ENCODE peak calls at places on chromosomes 5 and 9, in six cellular contexts. One of them, this sample, is unnamed.

GRCh38 chr5:12840972-12841371 is 936.7 kb upstream of the CTNND2 start:
- DNase-seq in T-helper 17 cell: no peak
- DNase-seq in NCI-H2171: no peak
- DNase-seq in cardiac muscle cell: no peak
- DNase-seq in HCT116: no peak
- DNase-seq in activated CD4-positive, alpha-beta T cell treated with anti-CD3 and anti-CD28 coated beads, Interleukin-2, amount 10 ng/mL, durations not matched to agents 7 days and 5 days: no peak
- DNase-seq in this sample: no peak

GRCh38 chr5:122316652-122317051 is 4.6 kb downstream of the SNCAIP start:
- DNase-seq in T-helper 17 cell: no peak
- DNase-seq in NCI-H2171: no peak
- DNase-seq in cardiac muscle cell: no peak
- DNase-seq in HCT116: no peak
- DNase-seq in activated CD4-positive, alpha-beta T cell treated with anti-CD3 and anti-CD28 coated beads, Interleukin-2, amount 10 ng/mL, durations not matched to agents 7 days and 5 days: no peak
- DNase-seq in this sample: no peak

GRCh38 chr9:35340046-35340445 is 149.9 kb upstream of the RUSC2 start:
- DNase-seq in T-helper 17 cell: no peak
- DNase-seq in NCI-H2171: no peak
- DNase-seq in cardiac muscle cell: no peak
- DNase-seq in HCT116: no peak
- DNase-seq in activated CD4-positive, alpha-beta T cell treated with anti-CD3 and anti-CD28 coated beads, Interleukin-2, amount 10 ng/mL, durations not matched to agents 7 days and 5 days: no peak
- DNase-seq in this sample: no peak

GRCh38 chr5:141567513-141568117 is 51.2 kb downstream of the DIAPH1 start:
- DNase-seq in T-helper 17 cell: no peak
- DNase-seq in NCI-H2171: no peak
- DNase-seq in cardiac muscle cell: peak; percentile 29
- DNase-seq in HCT116: no peak
- DNase-seq in activated CD4-positive, alpha-beta T cell treated with anti-CD3 and anti-CD28 coated beads, Interleukin-2, amount 10 ng/mL, durations not matched to agents 7 days and 5 days: no peak
- DNase-seq in this sample: no peak

GRCh38 chr5:1445895-1446601 is 808 bp upstream of the SLC6A3 start:
- DNase-seq in T-helper 17 cell: no peak
- DNase-seq in NCI-H2171: no peak
- DNase-seq in cardiac muscle cell: no peak
- DNase-seq in HCT116: no peak
- DNase-seq in activated CD4-positive, alpha-beta T cell treated with anti-CD3 and anti-CD28 coated beads, Interleukin-2, amount 10 ng/mL, durations not matched to agents 7 days and 5 days: no peak
- DNase-seq in this sample: no peak

GRCh38 chr5:169037478-169037877 is 263.5 kb downstream of the SLIT3 start:
- DNase-seq in T-helper 17 cell: no peak
- DNase-seq in NCI-H2171: no peak
- DNase-seq in cardiac muscle cell: peak; percentile 61
- DNase-seq in HCT116: no peak
- DNase-seq in activated CD4-positive, alpha-beta T cell treated with anti-CD3 and anti-CD28 coated beads, Interleukin-2, amount 10 ng/mL, durations not matched to agents 7 days and 5 days: no peak
- DNase-seq in this sample: no peak

GRCh38 chr5:172854451-172854871 is 20.4 kb downstream of the ERGIC1 start:
- DNase-seq in T-helper 17 cell: no peak
- DNase-seq in NCI-H2171: no peak
- DNase-seq in cardiac muscle cell: no peak
- DNase-seq in HCT116: no peak
- DNase-seq in activated CD4-positive, alpha-beta T cell treated with anti-CD3 and anti-CD28 coated beads, Interleukin-2, amount 10 ng/mL, durations not matched to agents 7 days and 5 days: no peak
- DNase-seq in this sample: no peak

GRCh38 chr5:39175273-39175955 is 43.9 kb downstream of the FYB1 start:
- DNase-seq in T-helper 17 cell: no peak
- DNase-seq in NCI-H2171: no peak
- DNase-seq in cardiac muscle cell: no peak
- DNase-seq in HCT116: no peak
- DNase-seq in activated CD4-positive, alpha-beta T cell treated with anti-CD3 and anti-CD28 coated beads, Interleukin-2, amount 10 ng/mL, durations not matched to agents 7 days and 5 days: no peak
- DNase-seq in this sample: no peak

GRCh38 chr5:159402871-159403270 is 72.6 kb upstream of the IL12B start:
- DNase-seq in T-helper 17 cell: no peak
- DNase-seq in NCI-H2171: no peak
- DNase-seq in cardiac muscle cell: no peak
- DNase-seq in HCT116: no peak
- DNase-seq in activated CD4-positive, alpha-beta T cell treated with anti-CD3 and anti-CD28 coated beads, Interleukin-2, amount 10 ng/mL, durations not matched to agents 7 days and 5 days: no peak
- DNase-seq in this sample: no peak

GRCh38 chr9:112249277-112249676 is 74.2 kb upstream of the SUSD1 start:
- DNase-seq in T-helper 17 cell: no peak
- DNase-seq in NCI-H2171: no peak
- DNase-seq in cardiac muscle cell: no peak
- DNase-seq in HCT116: no peak
- DNase-seq in activated CD4-positive, alpha-beta T cell treated with anti-CD3 and anti-CD28 coated beads, Interleukin-2, amount 10 ng/mL, durations not matched to agents 7 days and 5 days: no peak
- DNase-seq in this sample: no peak

GRCh38 chr5:39427225-39427624 is 2.4 kb upstream of the DAB2 start:
- DNase-seq in T-helper 17 cell: no peak
- DNase-seq in NCI-H2171: no peak
- DNase-seq in cardiac muscle cell: no peak
- DNase-seq in HCT116: no peak
- DNase-seq in activated CD4-positive, alpha-beta T cell treated with anti-CD3 and anti-CD28 coated beads, Interleukin-2, amount 10 ng/mL, durations not matched to agents 7 days and 5 days: no peak
- DNase-seq in this sample: no peak

GRCh38 chr5:58462154-58462553 is 2.3 kb upstream of the PLK2 start:
- DNase-seq in T-helper 17 cell: no peak
- DNase-seq in NCI-H2171: no peak
- DNase-seq in cardiac muscle cell: no peak
- DNase-seq in HCT116: peak; percentile 39
- DNase-seq in activated CD4-positive, alpha-beta T cell treated with anti-CD3 and anti-CD28 coated beads, Interleukin-2, amount 10 ng/mL, durations not matched to agents 7 days and 5 days: no peak
- DNase-seq in this sample: no peak

GRCh38 chr5:140035881-140036280 is 7.2 kb downstream of the NRG2 start:
- DNase-seq in T-helper 17 cell: no peak
- DNase-seq in NCI-H2171: no peak
- DNase-seq in cardiac muscle cell: peak; percentile 42
- DNase-seq in HCT116: no peak
- DNase-seq in activated CD4-positive, alpha-beta T cell treated with anti-CD3 and anti-CD28 coated beads, Interleukin-2, amount 10 ng/mL, durations not matched to agents 7 days and 5 days: no peak
- DNase-seq in this sample: no peak

GRCh38 chr9:131398204-131398603 is 4.3 kb downstream of the PRRC2B start:
- DNase-seq in T-helper 17 cell: peak; percentile 42
- DNase-seq in NCI-H2171: no peak
- DNase-seq in cardiac muscle cell: no peak
- DNase-seq in HCT116: no peak
- DNase-seq in activated CD4-positive, alpha-beta T cell treated with anti-CD3 and anti-CD28 coated beads, Interleukin-2, amount 10 ng/mL, durations not matched to agents 7 days and 5 days: peak; percentile 86
- DNase-seq in this sample: no peak

GRCh38 chr5:472076-472655 is 29.2 kb downstream of the EXOC3 start:
- DNase-seq in T-helper 17 cell: peak; percentile 13
- DNase-seq in NCI-H2171: no peak
- DNase-seq in cardiac muscle cell: peak; percentile 26
- DNase-seq in HCT116: no peak
- DNase-seq in activated CD4-positive, alpha-beta T cell treated with anti-CD3 and anti-CD28 coated beads, Interleukin-2, amount 10 ng/mL, durations not matched to agents 7 days and 5 days: no peak
- DNase-seq in this sample: no peak

GRCh38 chr5:97874491-97874890 is 691.4 kb upstream of the RIOK2 start:
- DNase-seq in T-helper 17 cell: no peak
- DNase-seq in NCI-H2171: no peak
- DNase-seq in cardiac muscle cell: no peak
- DNase-seq in HCT116: no peak
- DNase-seq in activated CD4-positive, alpha-beta T cell treated with anti-CD3 and anti-CD28 coated beads, Interleukin-2, amount 10 ng/mL, durations not matched to agents 7 days and 5 days: no peak
- DNase-seq in this sample: no peak

GRCh38 chr5:1524799-1525623 is 1.3 kb upstream of the LPCAT1 start:
- DNase-seq in T-helper 17 cell: peak; percentile 6
- DNase-seq in NCI-H2171: no peak
- DNase-seq in cardiac muscle cell: no peak
- DNase-seq in HCT116: no peak
- DNase-seq in activated CD4-positive, alpha-beta T cell treated with anti-CD3 and anti-CD28 coated beads, Interleukin-2, amount 10 ng/mL, durations not matched to agents 7 days and 5 days: no peak
- DNase-seq in this sample: peak; percentile 27

GRCh38 chr9:135515541-135515951 is 5.7 kb upstream of the LCN1 start:
- DNase-seq in T-helper 17 cell: no peak
- DNase-seq in NCI-H2171: no peak
- DNase-seq in cardiac muscle cell: no peak
- DNase-seq in HCT116: no peak
- DNase-seq in activated CD4-positive, alpha-beta T cell treated with anti-CD3 and anti-CD28 coated beads, Interleukin-2, amount 10 ng/mL, durations not matched to agents 7 days and 5 days: no peak
- DNase-seq in this sample: no peak

GRCh38 chr9:15149450-15149849 is 157.6 kb downstream of the TTC39B start:
- DNase-seq in T-helper 17 cell: no peak
- DNase-seq in NCI-H2171: no peak
- DNase-seq in cardiac muscle cell: no peak
- DNase-seq in HCT116: no peak
- DNase-seq in activated CD4-positive, alpha-beta T cell treated with anti-CD3 and anti-CD28 coated beads, Interleukin-2, amount 10 ng/mL, durations not matched to agents 7 days and 5 days: no peak
- DNase-seq in this sample: no peak